ENCODE peak calls at places on chromosomes 6 and 20, in four cellular contexts. K, W, O and V are unnamed samples.

GRCh38 chr6:122806290-122806689 is 17.2 kb downstream of the SMPDL3A start:
- DNase-seq in O (no peak), K (no peak), W (no peak), V (no peak)

GRCh38 chr20:22744341-22745193 is 160.2 kb upstream of the FOXA2 start:
- DNase-seq in O (no peak), W (no peak), K (no peak), V (no peak)

GRCh38 chr6:150028799-150029198 is 3.5 kb upstream of the RAET1L start:
- DNase-seq in K (no peak), O (no peak), W (no peak), V (no peak)

GRCh38 chr20:58693226-58694006 is 816 bp downstream of the NPEPL1 start:
- DNase-seq in W (no peak), K (peak; percentile 6), O (no peak), V (no peak)

GRCh38 chr20:4171538-4172116 is 156.3 kb upstream of the RNF24 start:
- DNase-seq in K (no peak), O (no peak), W (no peak), V (peak; percentile 98)

GRCh38 chr6:47034421-47034820 is 7.7 kb downstream of the ADGRF1 start:
- DNase-seq in K (no peak), O (no peak), W (no peak), V (no peak)

GRCh38 chr6:110173506-110174132 is 5.9 kb downstream of the WASF1 start:
- DNase-seq in W (no peak), O (peak; percentile 16), K (no peak), V (peak; percentile 33)

GRCh38 chr20:4227085-4227821 is 211.9 kb upstream of the RNF24 start:
- DNase-seq in W (no peak), O (peak; percentile 53), K (peak; percentile 54), V (peak; percentile 68)

GRCh38 chr6:75149253-75149652 is 56.6 kb downstream of the COL12A1 start:
- DNase-seq in O (no peak), W (no peak), K (no peak), V (no peak)

GRCh38 chr6:159169193-159169555 is at the start of gene FNDC1:
- DNase-seq in K (peak; percentile 44), O (peak; percentile 35), W (no peak), V (no peak)

GRCh38 chr6:104182811-104183210 is 676.9 kb downstream of the HACE1 start:
- DNase-seq in K (no peak), W (no peak), O (no peak), V (no peak)

GRCh38 chr20:32902456-32903420 is 44.0 kb downstream of the EFCAB8 start:
- DNase-seq in K (peak; percentile 66), O (peak; percentile 51), W (no peak), V (peak; percentile 66)

GRCh38 chr6:111759836-111760785 is 113.1 kb downstream of the FYN start:
- DNase-seq in K (no peak), W (no peak), O (no peak), V (no peak)

GRCh38 chr20:59020938-59021551 is 1.8 kb downstream of the TUBB1 start:
- DNase-seq in W (no peak), O (peak; percentile 94), K (no peak), V (no peak)

GRCh38 chr20:45128066-45128465 is 3.8 kb upstream of the WFDC12 start:
- DNase-seq in W (no peak), O (no peak), K (no peak), V (no peak)

GRCh38 chr6:89985744-89986493 is 91.7 kb downstream of the GJA10 start:
- DNase-seq in K (no peak), O (peak; percentile 27), W (no peak), V (no peak)

GRCh38 chr20:41380551-41381262 is 14.1 kb upstream of the EMILIN3 start:
- DNase-seq in W (no peak), K (no peak), O (no peak), V (no peak)
- TF ChIP-seq KDM1A in W (no peak), K (no peak), O (no peak), V (no peak)

DNA sequence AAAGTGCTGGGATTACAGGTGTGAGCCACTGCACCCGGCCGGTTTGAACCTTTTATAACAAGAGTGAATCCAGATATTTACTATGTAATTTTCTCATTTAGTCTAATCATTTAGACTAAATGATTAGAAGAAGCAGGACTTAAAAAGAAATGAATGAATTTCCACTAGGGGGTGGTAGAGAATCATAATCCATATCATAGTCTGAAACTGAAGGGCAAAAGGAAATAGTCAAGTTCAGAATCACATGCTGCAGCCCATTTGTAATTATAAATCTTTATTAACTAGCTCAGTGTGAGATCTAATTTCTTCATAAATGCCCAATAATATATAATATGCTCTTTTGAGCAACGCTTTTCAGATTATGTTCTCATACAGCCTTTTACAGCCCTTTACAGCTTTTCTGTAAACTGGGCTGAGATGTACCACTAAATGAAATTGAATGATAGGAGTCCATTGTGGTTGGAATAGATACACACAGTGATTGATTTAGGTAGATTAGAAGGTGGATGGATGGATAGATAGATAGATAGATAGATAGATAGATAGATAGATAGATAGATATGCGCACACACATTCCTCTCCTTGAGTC is 31.8 kb downstream of the PSMB9 start:
- DNase-seq in K (peak; percentile 39), O (peak; percentile 78), W (peak; percentile 23), V (peak; percentile 77)
- TF ChIP-seq ESRRA in K (no peak), O (no peak), W (no peak), V (no peak)

GRCh38 chr6:41505084-41506049 is 40.8 kb upstream of the FOXP4 start:
- DNase-seq in W (no peak), O (no peak), K (no peak), V (no peak)

GRCh38 chr6:41503435-41503768 is 42.8 kb upstream of the FOXP4 start:
- DNase-seq in K (no peak), O (no peak), W (no peak), V (no peak)

GRCh38 chr6:41502607-41503434 is 43.4 kb upstream of the FOXP4 start:
- DNase-seq in O (no peak), W (no peak), K (no peak), V (no peak)

GRCh38 chr6:41503841-41504525 is 42.2 kb upstream of the FOXP4 start:
- DNase-seq in W (no peak), K (peak; percentile 27), O (no peak), V (peak; percentile 52)

GRCh38 chr6:41504526-41505021 is 41.6 kb upstream of the FOXP4 start:
- DNase-seq in W (no peak), O (no peak), K (no peak), V (no peak)
- TF ChIP-seq KDM1A in W (no peak), O (no peak), K (no peak), V (no peak)

GRCh38 chr6:36267731-36268477 is 2.0 kb upstream of the PNPLA1 start:
- DNase-seq in W (no peak), K (no peak), O (no peak), V (no peak)
- TF ChIP-seq ESRRA in W (no peak), K (no peak), O (peak; percentile 68), V (no peak)

GRCh38 chr6:41584668-41585205 is 38.6 kb downstream of the FOXP4 start:
- DNase-seq in K (no peak), W (no peak), O (no peak), V (no peak)
- TF ChIP-seq KDM1A in K (no peak), W (no peak), O (no peak), V (no peak)

GRCh38 chr20:50390685-50391443 is 119.3 kb upstream of the PTPN1 start:
- DNase-seq in K (no peak), O (no peak), W (no peak), V (no peak)

GRCh38 chr20:50391444-50392137 is 118.6 kb upstream of the PTPN1 start:
- DNase-seq in W (no peak), K (no peak), O (no peak), V (no peak)

GRCh38 chr20:50393990-50394561 is 116.1 kb upstream of the PTPN1 start:
- DNase-seq in W (no peak), K (no peak), O (no peak), V (no peak)

GRCh38 chr20:50393242-50393641 is 116.9 kb upstream of the PTPN1 start:
- DNase-seq in W (no peak), K (no peak), O (no peak), V (no peak)

GRCh38 chr20:50392138-50392866 is 117.9 kb upstream of the PTPN1 start:
- DNase-seq in K (no peak), W (no peak), O (no peak), V (no peak)
- TF ChIP-seq ESRRA in K (no peak), W (no peak), O (no peak), V (no peak)